ENCODE peak calls at places on chromosomes 12 and 14, in eight cellular contexts. N is A549, G is GM12878, X is upper lobe of right lung, E is psoas muscle, R is astrocyte of the spinal cord, D is cardiac muscle cell, J is fibroblast of lung. V is an unnamed sample.

GRCh38 chr12:93323625-93324165 is 54.0 kb upstream of the NUDT4 start:
- DNase-seq in N (no peak), G (no peak), X (no peak), E (no peak), R (peak; percentile 16), D (no peak), J (peak; percentile 24), V (no peak)

GRCh38 chr14:54659365-54659764 is 92.4 kb downstream of the SAMD4A start:
- DNase-seq in N (no peak), G (no peak), X (no peak), E (no peak), R (no peak), D (no peak), J (no peak), V (no peak)

GRCh38 chr14:98119739-98120138 is 1152.3 kb downstream of the BCL11B start:
- DNase-seq in N (no peak), G (no peak), X (no peak), E (no peak), R (no peak), D (no peak), J (no peak), V (no peak)

GRCh38 chr12:125351788-125352187 is 286.6 kb downstream of the AACS start:
- DNase-seq in N (no peak), G (no peak), X (no peak), E (no peak), R (no peak), D (no peak), J (no peak), V (no peak)

GRCh38 chr12:31897791-31898503 is 61.3 kb upstream of the RESF1 start:
- DNase-seq in N (no peak), G (no peak), X (peak; percentile 65), E (no peak), R (peak; percentile 28), D (peak; percentile 61), J (no peak), V (peak; percentile 35)

GRCh38 chr14:24437020-24437735 is 5.4 kb downstream of the SDR39U1 start:
- DNase-seq in N (no peak), G (no peak), X (no peak), E (no peak), R (no peak), D (no peak), J (no peak), V (no peak)

GRCh38 chr12:75850751-75851462 is 180.7 kb downstream of the PHLDA1 start:
- DNase-seq in N (peak; percentile 7), G (no peak), X (no peak), E (no peak), R (peak; percentile 65), D (peak; percentile 43), J (peak; percentile 48), V (peak; percentile 71)

GRCh38 chr12:52903285-52903854 is 1.5 kb downstream of the KRT8 start:
- DNase-seq in N (peak; percentile 50), G (no peak), X (peak; percentile 91), E (peak; percentile 77), R (peak; percentile 86), D (peak; percentile 91), J (peak; percentile 81), V (peak; percentile 88)

GRCh38 chr12:6955462-6956331 is 4.5 kb downstream of the PTPN6 start:
- DNase-seq in N (no peak), G (no peak), X (peak; percentile 58), E (no peak), R (no peak), D (no peak), J (no peak), V (no peak)

GRCh38 chr14:46344327-46344937 is 307.1 kb downstream of the RPL10L start:
- DNase-seq in N (no peak), G (peak; percentile 2), X (no peak), E (no peak), R (peak; percentile 11), D (peak; percentile 2), J (peak; percentile 3), V (peak; percentile 2)

GRCh38 chr14:50533806-50534205 is 1.4 kb upstream of the MAP4K5 start:
- DNase-seq in N (no peak), G (no peak), X (no peak), E (no peak), R (peak; percentile 44), D (no peak), J (no peak), V (no peak)
- H3K4me3 ChIP-seq in N (no peak overlapping the region), G (no peak overlapping the region), X (no peak overlapping the region), E (no peak overlapping the region), R (no peak overlapping the region), D (no peak overlapping the region), J (no peak overlapping the region), V (no peak overlapping the region)

GRCh38 chr14:61287196-61287595 is 6.1 kb upstream of the TMEM30B start:
- DNase-seq in N (no peak), G (no peak), X (no peak), E (peak; percentile 63), R (no peak), D (no peak), J (no peak), V (no peak)
- TF ChIP-seq CTCF in N (no peak), G (no peak), X (no peak), E (no peak), R (no peak), D (no peak), J (no peak), V (no peak)

DNA sequence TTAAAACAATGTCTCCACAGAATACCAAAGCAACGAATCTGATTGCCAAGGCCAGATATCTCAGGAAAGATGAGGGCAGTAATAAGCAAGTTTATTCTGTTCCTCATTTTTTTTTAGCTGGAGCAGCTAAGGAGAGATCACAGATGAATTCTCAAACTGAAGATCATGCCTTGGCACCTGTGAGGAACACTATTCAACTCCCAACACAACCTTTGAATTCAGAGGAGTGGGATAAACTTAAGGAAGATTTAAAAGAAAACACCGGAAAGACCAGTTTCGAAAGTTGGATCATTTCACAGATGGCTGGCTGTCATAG is 994 bp downstream of the PRORP start:
- DNase-seq in N (no peak), G (no peak), X (no peak), E (no peak), R (no peak), D (no peak), J (no peak), V (no peak)
- H3K4me3 ChIP-seq in N (peak overlapping the region; percentile 90), G (peak overlapping the region; percentile 83), X (peak overlapping the region; percentile 78), E (peak overlapping the region; percentile 82), R (peak overlapping the region; percentile 96), D (peak overlapping the region; percentile 89), J (peak overlapping the region; percentile 77), V (peak overlapping the region; percentile 96)

GRCh38 chr12:15152456-15152855 is 68.8 kb downstream of the RERG start:
- DNase-seq in N (no peak), G (no peak), X (no peak), E (peak; percentile 48), R (peak; percentile 40), D (peak; percentile 53), J (peak; percentile 52), V (no peak)
- TF ChIP-seq CTCF in N (no peak), G (no peak), X (peak; percentile 26), E (peak; percentile 17), R (peak; percentile 44), D (peak; percentile 28), J (peak; percentile 59), V (peak; percentile 21)